ENCODE peak calls at places on chromosomes 7 and 10, in seven cellular contexts. O, F, J, Y, M, B and W are unnamed samples.

GRCh38 chr7:91784469-91784868 is 96.0 kb downstream of the MTERF1 start:
- DNase-seq in B (no peak), O (peak; percentile 9), J (no peak), Y (no peak), M (no peak), F (no peak), W (peak; percentile 8)

GRCh38 chr7:25851332-25852248 is 300.4 kb upstream of the NFE2L3 start:
- DNase-seq in O (no peak), F (peak; percentile 93), J (peak; percentile 85), B (peak; percentile 79), M (peak; percentile 90), Y (peak; percentile 78), W (no peak)

GRCh38 chr7:137846588-137847417 is at the start of gene DGKI:
- DNase-seq in Y (peak; percentile 37), F (no peak), M (no peak), J (no peak), B (no peak), O (no peak), W (no peak)

GRCh38 chr10:86103391-86104101 is 263.0 kb downstream of the GRID1 start:
- DNase-seq in B (no peak), J (no peak), M (no peak), F (no peak), Y (no peak), O (no peak), W (no peak)

GRCh38 chr10:113704637-113705343 is 25.1 kb downstream of the CASP7 start:
- DNase-seq in J (peak; percentile 24), F (no peak), Y (no peak), O (no peak), M (no peak), B (peak; percentile 32), W (no peak)

GRCh38 chr10:5679606-5680005 is 5.0 kb upstream of the TASOR2 start:
- DNase-seq in Y (no peak), J (no peak), M (no peak), B (no peak), F (no peak), O (no peak), W (no peak)

GRCh38 chr7:74029991-74030415 is 2.0 kb downstream of the ELN start:
- DNase-seq in J (peak; percentile 76), O (no peak), F (no peak), M (no peak), Y (no peak), B (no peak), W (no peak)

GRCh38 chr7:107147464-107148214 is 21.2 kb upstream of the HBP1 start:
- DNase-seq in Y (no peak), M (no peak), J (peak; percentile 21), F (no peak), O (no peak), B (peak; percentile 14), W (no peak)

GRCh38 chr7:73893342-73894101 is 32.6 kb downstream of the TMEM270 start:
- DNase-seq in F (peak; percentile 65), M (peak; percentile 89), O (no peak), Y (peak; percentile 59), J (no peak), B (peak; percentile 52), W (no peak)

GRCh38 chr7:145902123-145902522 is 214.5 kb upstream of the CNTNAP2 start:
- DNase-seq in O (no peak), F (no peak), B (no peak), Y (no peak), J (no peak), M (no peak), W (no peak)

DNA sequence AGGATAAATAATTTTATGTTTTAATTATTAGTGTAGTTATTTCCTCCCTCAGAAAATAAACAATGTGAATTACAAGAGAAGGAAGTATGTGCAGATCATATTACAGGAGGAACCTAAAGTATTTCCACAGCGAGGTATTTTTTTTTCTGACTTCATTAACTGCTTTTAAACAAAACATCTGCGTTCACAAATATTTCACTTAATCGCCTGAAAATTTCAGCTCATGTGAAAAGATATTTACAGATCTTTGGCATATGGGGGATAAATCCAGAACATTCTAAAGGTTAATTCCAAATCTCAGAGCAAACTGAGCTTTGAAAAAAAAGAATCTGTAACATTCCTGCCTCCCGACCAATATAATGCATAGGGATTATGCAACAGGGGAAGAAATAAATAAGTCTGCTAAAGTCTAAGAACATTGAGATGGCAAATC is 39.3 kb downstream of the NT5C2 start:
- DNase-seq in F (no peak), Y (no peak), O (no peak), J (no peak), B (no peak), M (no peak), W (no peak)
- H3K4me3 ChIP-seq in F (peak overlapping the region; percentile 17), Y (peak overlapping the region; percentile 31), O (no peak overlapping the region), J (no peak overlapping the region), B (no peak overlapping the region), M (no peak overlapping the region), W (peak overlapping the region; percentile 16)

GRCh38 chr10:119538632-119539358 is 3.7 kb downstream of the RGS10 start:
- DNase-seq in Y (no peak), O (no peak), J (peak; percentile 43), M (no peak), F (no peak), B (no peak), W (no peak)
- TF ChIP-seq CTCF in Y (no peak), O (no peak), J (no peak), M (no peak), F (no peak), B (no peak), W (no peak)

GRCh38 chr10:133283931-133284330 is 7.3 kb upstream of the ADAM8 start:
- DNase-seq in B (no peak), J (no peak), Y (no peak), F (no peak), M (no peak), O (no peak), W (no peak)
- H3K36me3 ChIP-seq in B (peaks cover 45% of the 10 kb centered on the region), J (peaks cover 60% of the 10 kb centered on the region), Y (peaks cover 92% of the 10 kb centered on the region), F (no peaks in the 10 kb centered on the region), M (peaks cover 94% of the 10 kb centered on the region), O (peaks cover 4% of the 10 kb centered on the region), W (peaks cover 64% of the 10 kb centered on the region)

GRCh38 chr10:119893845-119894427 is 1.4 kb downstream of the SEC23IP start:
- DNase-seq in J (no peak), M (no peak), F (no peak), Y (no peak), O (no peak), B (no peak), W (no peak)
- H3K4me3 ChIP-seq in J (no peak overlapping the region), M (no peak overlapping the region), F (peak overlapping the region; percentile 88), Y (peak overlapping the region; percentile 86), O (no peak overlapping the region), B (no peak overlapping the region), W (peak overlapping the region; percentile 86)

DNA sequence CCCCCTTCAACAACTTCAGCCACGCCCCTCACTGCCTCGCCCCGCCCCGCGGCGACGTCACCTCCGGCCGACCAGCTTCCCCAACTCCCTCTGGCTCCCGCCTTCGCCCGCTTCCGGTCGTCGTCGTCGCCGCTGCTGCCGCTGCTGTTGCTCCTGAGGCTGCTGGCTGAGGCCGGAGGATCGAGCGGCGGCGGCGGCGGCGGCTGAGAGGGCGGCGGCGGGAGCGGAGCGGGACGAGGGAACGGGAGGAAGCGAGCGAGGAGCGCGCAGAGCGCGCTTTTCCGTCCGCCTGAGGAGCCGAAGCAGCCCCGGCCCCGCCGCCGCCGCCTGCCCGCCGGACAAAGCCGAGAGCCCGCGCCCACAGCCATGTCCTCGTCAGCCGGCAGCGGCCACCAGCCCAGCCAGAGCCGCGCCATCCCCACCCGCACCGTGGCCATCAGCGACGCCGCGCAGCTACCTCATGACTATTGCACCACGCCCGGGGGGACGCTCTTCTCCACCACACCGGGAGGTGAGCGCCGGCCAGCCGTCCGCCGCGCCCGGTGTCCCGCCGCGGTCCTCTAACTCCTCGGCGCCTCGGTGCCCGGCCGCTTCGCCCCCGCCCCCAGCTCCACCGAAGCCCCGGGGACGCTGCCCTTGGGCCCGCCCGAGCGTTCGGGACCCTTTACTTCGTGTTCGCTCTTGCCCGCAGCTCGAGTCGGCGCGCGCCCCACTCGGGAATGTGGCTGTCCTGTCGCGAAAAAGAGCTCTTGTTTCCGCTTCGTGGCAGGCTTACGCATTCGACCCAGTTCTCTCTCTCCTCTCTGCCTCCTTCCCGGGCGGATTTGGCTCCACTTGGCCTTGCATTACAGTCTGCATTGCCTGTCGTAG is at the start of gene EIF4EBP2:
- DNase-seq in F (peak; percentile 99), Y (peak; percentile 97), J (peak; percentile 98), B (peak; percentile 97), O (peak; percentile 71), M (peak; percentile 98), W (peak; percentile 83)
- TF ChIP-seq CTCF in F (no peak), Y (no peak), J (no peak), B (peak; percentile 1), O (no peak), M (no peak), W (no peak)

GRCh38 chr7:55517936-55518689 is 54.2 kb downstream of the VOPP1 start:
- DNase-seq in B (no peak), Y (no peak), F (no peak), J (no peak), M (no peak), O (no peak), W (no peak)
- H3K36me3 ChIP-seq in B (no peaks in the 10 kb centered on the region), Y (peaks cover 39% of the 10 kb centered on the region), F (no peaks in the 10 kb centered on the region), J (peaks cover 11% of the 10 kb centered on the region), M (peaks cover 24% of the 10 kb centered on the region), O (no peaks in the 10 kb centered on the region), W (peaks cover 20% of the 10 kb centered on the region)

DNA sequence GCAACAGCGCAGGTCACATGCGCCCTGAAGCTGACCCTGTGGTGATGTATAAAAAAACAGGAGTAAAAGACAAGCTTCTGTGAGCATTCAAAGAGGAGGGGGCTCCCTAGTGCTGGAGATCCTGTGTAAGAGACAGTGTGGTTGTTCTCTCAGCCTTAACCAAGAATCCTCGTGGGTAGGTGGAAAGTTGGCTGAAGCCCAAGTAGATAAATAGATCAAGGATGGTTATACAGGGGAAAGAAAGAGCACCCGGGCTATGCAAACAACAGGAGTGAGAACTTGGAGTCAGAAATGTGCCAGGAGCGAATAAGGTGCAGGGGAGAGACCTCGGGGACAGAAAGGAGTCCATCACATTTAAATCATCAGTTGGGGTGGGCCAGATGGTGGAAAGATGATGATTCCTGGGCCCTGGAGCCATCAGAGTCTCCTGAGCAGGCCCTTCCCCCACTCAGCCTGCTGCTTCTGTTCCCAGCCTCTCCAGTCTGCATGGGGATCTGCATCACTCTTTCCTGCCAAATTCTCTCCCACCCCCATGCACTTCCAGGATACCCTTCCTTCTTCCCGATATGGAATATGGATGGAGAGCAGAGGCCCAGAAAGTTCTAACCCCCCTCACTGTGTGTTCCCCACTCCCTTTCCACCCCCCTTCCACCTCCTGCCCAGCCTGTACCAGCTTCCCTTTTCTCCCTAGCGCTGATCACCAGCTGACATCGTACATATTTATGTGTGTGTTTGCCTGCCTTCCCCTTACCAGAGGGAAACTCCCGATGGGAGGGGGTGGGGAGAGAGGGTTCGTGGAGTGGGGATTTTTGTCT is 78.1 kb upstream of the PRR15 start:
- DNase-seq in B (no peak), Y (no peak), F (no peak), M (no peak), O (no peak), J (peak; percentile 44), W (no peak)
- H3K4me3 ChIP-seq in B (no peak overlapping the region), Y (no peak overlapping the region), F (no peak overlapping the region), M (no peak overlapping the region), O (no peak overlapping the region), J (no peak overlapping the region), W (no peak overlapping the region)